ENCODE peak calls at places on chromosomes 13 and 19, in ten cellular contexts. One of them, this sample, is unnamed.

GRCh38 chr19:34994643-34995471 is 5.3 kb upstream of the GRAMD1A start:
- DNase-seq in cerebellum: no peak
- DNase-seq in endothelial cell: no peak
- DNase-seq in activated CD4-positive, alpha-beta T cell treated with anti-CD3 and anti-CD28 coated beads, Interleukin-2, amount 50 U/mL, for 4 hours: no peak
- DNase-seq in T-helper 17 cell: no peak
- DNase-seq in small intestine: peak; percentile 61
- DNase-seq in left cardiac atrium: peak; percentile 73
- DNase-seq in GM04504: no peak
- DNase-seq in colonic mucosa: peak; percentile 86
- DNase-seq in stimulated activated CD4-positive, alpha-beta T cell treated with anti-CD3 and anti-CD28 coated beads, Interleukin-15, amount 100 ng/mL, for 48 hours: no peak
- DNase-seq in this sample: no peak

GRCh38 chr13:69704311-69704710 is 403.3 kb upstream of the ATXN8OS start:
- DNase-seq in endothelial cell: no peak
- DNase-seq in GM04504: no peak
- DNase-seq in T-helper 17 cell: no peak
- DNase-seq in small intestine: no peak
- DNase-seq in stimulated activated CD4-positive, alpha-beta T cell treated with anti-CD3 and anti-CD28 coated beads, Interleukin-15, amount 100 ng/mL, for 48 hours: no peak
- DNase-seq in colonic mucosa: no peak
- DNase-seq in activated CD4-positive, alpha-beta T cell treated with anti-CD3 and anti-CD28 coated beads, Interleukin-2, amount 50 U/mL, for 4 hours: no peak
- DNase-seq in left cardiac atrium: no peak
- DNase-seq in cerebellum: no peak
- DNase-seq in this sample: no peak

GRCh38 chr13:20051366-20051765 is 92.8 kb downstream of the ZMYM2 start:
- DNase-seq in colonic mucosa: no peak
- DNase-seq in activated CD4-positive, alpha-beta T cell treated with anti-CD3 and anti-CD28 coated beads, Interleukin-2, amount 50 U/mL, for 4 hours: no peak
- DNase-seq in GM04504: no peak
- DNase-seq in T-helper 17 cell: no peak
- DNase-seq in stimulated activated CD4-positive, alpha-beta T cell treated with anti-CD3 and anti-CD28 coated beads, Interleukin-15, amount 100 ng/mL, for 48 hours: no peak
- DNase-seq in left cardiac atrium: no peak
- DNase-seq in endothelial cell: no peak
- DNase-seq in small intestine: no peak
- DNase-seq in cerebellum: no peak
- DNase-seq in this sample: no peak

GRCh38 chr19:39319892-39320168 is 833 bp downstream of the LRFN1 start:
- DNase-seq in stimulated activated CD4-positive, alpha-beta T cell treated with anti-CD3 and anti-CD28 coated beads, Interleukin-15, amount 100 ng/mL, for 48 hours: no peak
- DNase-seq in activated CD4-positive, alpha-beta T cell treated with anti-CD3 and anti-CD28 coated beads, Interleukin-2, amount 50 U/mL, for 4 hours: no peak
- DNase-seq in cerebellum: peak; percentile 50
- DNase-seq in small intestine: no peak
- DNase-seq in colonic mucosa: no peak
- DNase-seq in endothelial cell: no peak
- DNase-seq in T-helper 17 cell: no peak
- DNase-seq in left cardiac atrium: no peak
- DNase-seq in GM04504: no peak
- DNase-seq in this sample: no peak

GRCh38 chr13:33331962-33332361 is 46.4 kb upstream of the STARD13 start:
- DNase-seq in T-helper 17 cell: no peak
- DNase-seq in endothelial cell: no peak
- DNase-seq in activated CD4-positive, alpha-beta T cell treated with anti-CD3 and anti-CD28 coated beads, Interleukin-2, amount 50 U/mL, for 4 hours: no peak
- DNase-seq in GM04504: no peak
- DNase-seq in small intestine: no peak
- DNase-seq in cerebellum: no peak
- DNase-seq in stimulated activated CD4-positive, alpha-beta T cell treated with anti-CD3 and anti-CD28 coated beads, Interleukin-15, amount 100 ng/mL, for 48 hours: no peak
- DNase-seq in left cardiac atrium: no peak
- DNase-seq in colonic mucosa: no peak
- DNase-seq in this sample: no peak

GRCh38 chr19:56084835-56085536 is 36.1 kb downstream of the ZNF787 start:
- DNase-seq in left cardiac atrium: no peak
- DNase-seq in activated CD4-positive, alpha-beta T cell treated with anti-CD3 and anti-CD28 coated beads, Interleukin-2, amount 50 U/mL, for 4 hours: no peak
- DNase-seq in T-helper 17 cell: no peak
- DNase-seq in small intestine: no peak
- DNase-seq in endothelial cell: no peak
- DNase-seq in GM04504: no peak
- DNase-seq in cerebellum: no peak
- DNase-seq in stimulated activated CD4-positive, alpha-beta T cell treated with anti-CD3 and anti-CD28 coated beads, Interleukin-15, amount 100 ng/mL, for 48 hours: no peak
- DNase-seq in colonic mucosa: no peak
- DNase-seq in this sample: no peak

GRCh38 chr13:62293081-62293480 is 877.4 kb upstream of the PCDH20 start:
- DNase-seq in cerebellum: no peak
- DNase-seq in stimulated activated CD4-positive, alpha-beta T cell treated with anti-CD3 and anti-CD28 coated beads, Interleukin-15, amount 100 ng/mL, for 48 hours: no peak
- DNase-seq in left cardiac atrium: no peak
- DNase-seq in colonic mucosa: no peak
- DNase-seq in small intestine: no peak
- DNase-seq in T-helper 17 cell: no peak
- DNase-seq in activated CD4-positive, alpha-beta T cell treated with anti-CD3 and anti-CD28 coated beads, Interleukin-2, amount 50 U/mL, for 4 hours: no peak
- DNase-seq in endothelial cell: no peak
- DNase-seq in GM04504: no peak
- DNase-seq in this sample: no peak

GRCh38 chr19:12721656-12722565 is 1.8 kb downstream of the TNPO2 start:
- DNase-seq in left cardiac atrium: peak; percentile 83
- DNase-seq in cerebellum: peak; percentile 73
- DNase-seq in activated CD4-positive, alpha-beta T cell treated with anti-CD3 and anti-CD28 coated beads, Interleukin-2, amount 50 U/mL, for 4 hours: peak; percentile 36
- DNase-seq in T-helper 17 cell: no peak
- DNase-seq in GM04504: no peak
- DNase-seq in small intestine: peak; percentile 50
- DNase-seq in stimulated activated CD4-positive, alpha-beta T cell treated with anti-CD3 and anti-CD28 coated beads, Interleukin-15, amount 100 ng/mL, for 48 hours: peak; percentile 37
- DNase-seq in endothelial cell: peak; percentile 68
- DNase-seq in colonic mucosa: peak; percentile 56
- DNase-seq in this sample: peak; percentile 63

GRCh38 chr19:14182481-14182880 is 23.5 kb downstream of the ADGRL1 start:
- DNase-seq in stimulated activated CD4-positive, alpha-beta T cell treated with anti-CD3 and anti-CD28 coated beads, Interleukin-15, amount 100 ng/mL, for 48 hours: no peak
- DNase-seq in endothelial cell: no peak
- DNase-seq in cerebellum: peak; percentile 57
- DNase-seq in T-helper 17 cell: no peak
- DNase-seq in left cardiac atrium: no peak
- DNase-seq in GM04504: no peak
- DNase-seq in activated CD4-positive, alpha-beta T cell treated with anti-CD3 and anti-CD28 coated beads, Interleukin-2, amount 50 U/mL, for 4 hours: no peak
- DNase-seq in small intestine: no peak
- DNase-seq in colonic mucosa: no peak
- DNase-seq in this sample: no peak

GRCh38 chr19:41175825-41176734 is 16.9 kb upstream of the CYP2S1 start:
- DNase-seq in left cardiac atrium: peak; percentile 40
- DNase-seq in small intestine: peak; percentile 78
- DNase-seq in colonic mucosa: peak; percentile 88
- DNase-seq in GM04504: peak; percentile 23
- DNase-seq in activated CD4-positive, alpha-beta T cell treated with anti-CD3 and anti-CD28 coated beads, Interleukin-2, amount 50 U/mL, for 4 hours: peak; percentile 19
- DNase-seq in stimulated activated CD4-positive, alpha-beta T cell treated with anti-CD3 and anti-CD28 coated beads, Interleukin-15, amount 100 ng/mL, for 48 hours: no peak
- DNase-seq in cerebellum: no peak
- DNase-seq in T-helper 17 cell: no peak
- DNase-seq in endothelial cell: peak; percentile 31
- DNase-seq in this sample: peak; percentile 16

GRCh38 chr19:45876411-45877197 is 9.3 kb downstream of the IRF2BP1 start:
- DNase-seq in left cardiac atrium: peak; percentile 59
- DNase-seq in GM04504: no peak
- DNase-seq in endothelial cell: peak; percentile 69
- DNase-seq in stimulated activated CD4-positive, alpha-beta T cell treated with anti-CD3 and anti-CD28 coated beads, Interleukin-15, amount 100 ng/mL, for 48 hours: peak; percentile 35
- DNase-seq in cerebellum: no peak
- DNase-seq in T-helper 17 cell: no peak
- DNase-seq in small intestine: peak; percentile 34
- DNase-seq in colonic mucosa: peak; percentile 51
- DNase-seq in activated CD4-positive, alpha-beta T cell treated with anti-CD3 and anti-CD28 coated beads, Interleukin-2, amount 50 U/mL, for 4 hours: no peak
- DNase-seq in this sample: no peak

GRCh38 chr13:35146686-35147085 is 204.6 kb downstream of the NBEA start:
- DNase-seq in GM04504: no peak
- DNase-seq in left cardiac atrium: no peak
- DNase-seq in cerebellum: no peak
- DNase-seq in small intestine: no peak
- DNase-seq in activated CD4-positive, alpha-beta T cell treated with anti-CD3 and anti-CD28 coated beads, Interleukin-2, amount 50 U/mL, for 4 hours: no peak
- DNase-seq in colonic mucosa: no peak
- DNase-seq in endothelial cell: no peak
- DNase-seq in stimulated activated CD4-positive, alpha-beta T cell treated with anti-CD3 and anti-CD28 coated beads, Interleukin-15, amount 100 ng/mL, for 48 hours: no peak
- DNase-seq in T-helper 17 cell: no peak
- DNase-seq in this sample: no peak

GRCh38 chr19:43562698-43563241 is 12.6 kb downstream of the XRCC1 start:
- DNase-seq in endothelial cell: no peak
- DNase-seq in activated CD4-positive, alpha-beta T cell treated with anti-CD3 and anti-CD28 coated beads, Interleukin-2, amount 50 U/mL, for 4 hours: peak; percentile 56
- DNase-seq in cerebellum: peak; percentile 84
- DNase-seq in left cardiac atrium: peak; percentile 83
- DNase-seq in small intestine: peak; percentile 61
- DNase-seq in colonic mucosa: peak; percentile 59
- DNase-seq in stimulated activated CD4-positive, alpha-beta T cell treated with anti-CD3 and anti-CD28 coated beads, Interleukin-15, amount 100 ng/mL, for 48 hours: peak; percentile 43
- DNase-seq in GM04504: peak; percentile 80
- DNase-seq in T-helper 17 cell: peak; percentile 51
- DNase-seq in this sample: peak; percentile 33

GRCh38 chr13:19818223-19818842 is 35.6 kb upstream of the PSPC1 start:
- DNase-seq in T-helper 17 cell: peak; percentile 7
- DNase-seq in endothelial cell: peak; percentile 89
- DNase-seq in colonic mucosa: peak; percentile 42
- DNase-seq in stimulated activated CD4-positive, alpha-beta T cell treated with anti-CD3 and anti-CD28 coated beads, Interleukin-15, amount 100 ng/mL, for 48 hours: peak; percentile 22
- DNase-seq in cerebellum: no peak
- DNase-seq in GM04504: no peak
- DNase-seq in small intestine: peak; percentile 1
- DNase-seq in activated CD4-positive, alpha-beta T cell treated with anti-CD3 and anti-CD28 coated beads, Interleukin-2, amount 50 U/mL, for 4 hours: peak; percentile 2
- DNase-seq in left cardiac atrium: peak; percentile 31
- DNase-seq in this sample: no peak

GRCh38 chr13:48500652-48501197 is 32.2 kb downstream of the RCBTB2 start:
- DNase-seq in small intestine: no peak
- DNase-seq in T-helper 17 cell: no peak
- DNase-seq in activated CD4-positive, alpha-beta T cell treated with anti-CD3 and anti-CD28 coated beads, Interleukin-2, amount 50 U/mL, for 4 hours: no peak
- DNase-seq in colonic mucosa: no peak
- DNase-seq in endothelial cell: no peak
- DNase-seq in cerebellum: no peak
- DNase-seq in left cardiac atrium: no peak
- DNase-seq in GM04504: peak; percentile 74
- DNase-seq in stimulated activated CD4-positive, alpha-beta T cell treated with anti-CD3 and anti-CD28 coated beads, Interleukin-15, amount 100 ng/mL, for 48 hours: no peak
- DNase-seq in this sample: no peak

GRCh38 chr19:10417598-10418280 is 2.6 kb upstream of the PDE4A start:
- DNase-seq in colonic mucosa: no peak
- DNase-seq in T-helper 17 cell: no peak
- DNase-seq in cerebellum: no peak
- DNase-seq in small intestine: no peak
- DNase-seq in left cardiac atrium: no peak
- DNase-seq in stimulated activated CD4-positive, alpha-beta T cell treated with anti-CD3 and anti-CD28 coated beads, Interleukin-15, amount 100 ng/mL, for 48 hours: no peak
- DNase-seq in GM04504: no peak
- DNase-seq in activated CD4-positive, alpha-beta T cell treated with anti-CD3 and anti-CD28 coated beads, Interleukin-2, amount 50 U/mL, for 4 hours: no peak
- DNase-seq in endothelial cell: no peak
- DNase-seq in this sample: no peak

GRCh38 chr19:10105241-10106099 is 692 bp upstream of the PPAN start:
- DNase-seq in left cardiac atrium: no peak
- DNase-seq in small intestine: no peak
- DNase-seq in endothelial cell: no peak
- DNase-seq in colonic mucosa: peak; percentile 20
- DNase-seq in T-helper 17 cell: no peak
- DNase-seq in stimulated activated CD4-positive, alpha-beta T cell treated with anti-CD3 and anti-CD28 coated beads, Interleukin-15, amount 100 ng/mL, for 48 hours: peak; percentile 80
- DNase-seq in GM04504: no peak
- DNase-seq in cerebellum: no peak
- DNase-seq in activated CD4-positive, alpha-beta T cell treated with anti-CD3 and anti-CD28 coated beads, Interleukin-2, amount 50 U/mL, for 4 hours: peak; percentile 81
- DNase-seq in this sample: no peak

GRCh38 chr13:38255600-38255999 is 94.1 kb upstream of the UFM1 start:
- DNase-seq in left cardiac atrium: no peak
- DNase-seq in GM04504: no peak
- DNase-seq in cerebellum: no peak
- DNase-seq in T-helper 17 cell: no peak
- DNase-seq in endothelial cell: no peak
- DNase-seq in small intestine: no peak
- DNase-seq in colonic mucosa: no peak
- DNase-seq in activated CD4-positive, alpha-beta T cell treated with anti-CD3 and anti-CD28 coated beads, Interleukin-2, amount 50 U/mL, for 4 hours: no peak
- DNase-seq in stimulated activated CD4-positive, alpha-beta T cell treated with anti-CD3 and anti-CD28 coated beads, Interleukin-15, amount 100 ng/mL, for 48 hours: no peak
- DNase-seq in this sample: no peak

GRCh38 chr19:50896591-50897190 is 14.5 kb downstream of the KLK4 start:
- DNase-seq in left cardiac atrium: no peak
- DNase-seq in small intestine: no peak
- DNase-seq in colonic mucosa: no peak
- DNase-seq in activated CD4-positive, alpha-beta T cell treated with anti-CD3 and anti-CD28 coated beads, Interleukin-2, amount 50 U/mL, for 4 hours: no peak
- DNase-seq in cerebellum: no peak
- DNase-seq in GM04504: peak; percentile 6
- DNase-seq in stimulated activated CD4-positive, alpha-beta T cell treated with anti-CD3 and anti-CD28 coated beads, Interleukin-15, amount 100 ng/mL, for 48 hours: peak; percentile 25
- DNase-seq in T-helper 17 cell: no peak
- DNase-seq in endothelial cell: no peak
- DNase-seq in this sample: no peak

GRCh38 chr13:45718063-45718462 is 15.9 kb downstream of the CBY2 start:
- DNase-seq in left cardiac atrium: no peak
- DNase-seq in activated CD4-positive, alpha-beta T cell treated with anti-CD3 and anti-CD28 coated beads, Interleukin-2, amount 50 U/mL, for 4 hours: no peak
- DNase-seq in GM04504: no peak
- DNase-seq in cerebellum: no peak
- DNase-seq in colonic mucosa: no peak
- DNase-seq in endothelial cell: peak; percentile 18
- DNase-seq in small intestine: no peak
- DNase-seq in stimulated activated CD4-positive, alpha-beta T cell treated with anti-CD3 and anti-CD28 coated beads, Interleukin-15, amount 100 ng/mL, for 48 hours: no peak
- DNase-seq in T-helper 17 cell: no peak
- DNase-seq in this sample: no peak

GRCh38 chr19:37128821-37129177 is 43.7 kb downstream of the ZNF585A start:
- DNase-seq in T-helper 17 cell: no peak
- DNase-seq in stimulated activated CD4-positive, alpha-beta T cell treated with anti-CD3 and anti-CD28 coated beads, Interleukin-15, amount 100 ng/mL, for 48 hours: no peak
- DNase-seq in colonic mucosa: no peak
- DNase-seq in small intestine: no peak
- DNase-seq in endothelial cell: no peak
- DNase-seq in GM04504: no peak
- DNase-seq in cerebellum: no peak
- DNase-seq in left cardiac atrium: no peak
- DNase-seq in activated CD4-positive, alpha-beta T cell treated with anti-CD3 and anti-CD28 coated beads, Interleukin-2, amount 50 U/mL, for 4 hours: no peak
- DNase-seq in this sample: no peak

GRCh38 chr19:39677931-39678889 is 22.5 kb downstream of the LGALS16 start:
- DNase-seq in small intestine: peak; percentile 37
- DNase-seq in stimulated activated CD4-positive, alpha-beta T cell treated with anti-CD3 and anti-CD28 coated beads, Interleukin-15, amount 100 ng/mL, for 48 hours: no peak
- DNase-seq in left cardiac atrium: no peak
- DNase-seq in endothelial cell: no peak
- DNase-seq in T-helper 17 cell: no peak
- DNase-seq in activated CD4-positive, alpha-beta T cell treated with anti-CD3 and anti-CD28 coated beads, Interleukin-2, amount 50 U/mL, for 4 hours: no peak
- DNase-seq in GM04504: no peak
- DNase-seq in cerebellum: no peak
- DNase-seq in colonic mucosa: no peak
- DNase-seq in this sample: no peak

GRCh38 chr19:947707-948533 is 22.1 kb downstream of the ARID3A start:
- DNase-seq in cerebellum: no peak
- DNase-seq in stimulated activated CD4-positive, alpha-beta T cell treated with anti-CD3 and anti-CD28 coated beads, Interleukin-15, amount 100 ng/mL, for 48 hours: no peak
- DNase-seq in endothelial cell: no peak
- DNase-seq in GM04504: no peak
- DNase-seq in T-helper 17 cell: no peak
- DNase-seq in activated CD4-positive, alpha-beta T cell treated with anti-CD3 and anti-CD28 coated beads, Interleukin-2, amount 50 U/mL, for 4 hours: no peak
- DNase-seq in colonic mucosa: peak; percentile 53
- DNase-seq in small intestine: no peak
- DNase-seq in left cardiac atrium: peak; percentile 59
- DNase-seq in this sample: peak; percentile 44

GRCh38 chr19:58563034-58563573 is 4.7 kb upstream of the UBE2M start:
- DNase-seq in T-helper 17 cell: no peak
- DNase-seq in cerebellum: peak; percentile 79
- DNase-seq in colonic mucosa: peak; percentile 65
- DNase-seq in left cardiac atrium: no peak
- DNase-seq in small intestine: peak; percentile 30
- DNase-seq in stimulated activated CD4-positive, alpha-beta T cell treated with anti-CD3 and anti-CD28 coated beads, Interleukin-15, amount 100 ng/mL, for 48 hours: peak; percentile 25
- DNase-seq in GM04504: no peak
- DNase-seq in activated CD4-positive, alpha-beta T cell treated with anti-CD3 and anti-CD28 coated beads, Interleukin-2, amount 50 U/mL, for 4 hours: no peak
- DNase-seq in endothelial cell: peak; percentile 31
- DNase-seq in this sample: no peak

GRCh38 chr13:77565635-77566034 is 30.1 kb downstream of the SCEL start:
- DNase-seq in colonic mucosa: no peak
- DNase-seq in GM04504: no peak
- DNase-seq in stimulated activated CD4-positive, alpha-beta T cell treated with anti-CD3 and anti-CD28 coated beads, Interleukin-15, amount 100 ng/mL, for 48 hours: no peak
- DNase-seq in activated CD4-positive, alpha-beta T cell treated with anti-CD3 and anti-CD28 coated beads, Interleukin-2, amount 50 U/mL, for 4 hours: no peak
- DNase-seq in endothelial cell: peak; percentile 12
- DNase-seq in T-helper 17 cell: no peak
- DNase-seq in small intestine: no peak
- DNase-seq in left cardiac atrium: no peak
- DNase-seq in cerebellum: peak; percentile 44
- DNase-seq in this sample: no peak

GRCh38 chr19:12745166-12745897 is 6.3 kb upstream of the BEST2 start:
- DNase-seq in GM04504: no peak
- DNase-seq in activated CD4-positive, alpha-beta T cell treated with anti-CD3 and anti-CD28 coated beads, Interleukin-2, amount 50 U/mL, for 4 hours: no peak
- DNase-seq in endothelial cell: no peak
- DNase-seq in small intestine: no peak
- DNase-seq in T-helper 17 cell: no peak
- DNase-seq in colonic mucosa: no peak
- DNase-seq in left cardiac atrium: no peak
- DNase-seq in cerebellum: no peak
- DNase-seq in stimulated activated CD4-positive, alpha-beta T cell treated with anti-CD3 and anti-CD28 coated beads, Interleukin-15, amount 100 ng/mL, for 48 hours: no peak
- DNase-seq in this sample: no peak

GRCh38 chr19:23403581-23404324 is 8.5 kb upstream of the ZNF91 start:
- DNase-seq in T-helper 17 cell: no peak
- DNase-seq in GM04504: no peak
- DNase-seq in activated CD4-positive, alpha-beta T cell treated with anti-CD3 and anti-CD28 coated beads, Interleukin-2, amount 50 U/mL, for 4 hours: no peak
- DNase-seq in stimulated activated CD4-positive, alpha-beta T cell treated with anti-CD3 and anti-CD28 coated beads, Interleukin-15, amount 100 ng/mL, for 48 hours: no peak
- DNase-seq in left cardiac atrium: no peak
- DNase-seq in colonic mucosa: peak; percentile 93
- DNase-seq in cerebellum: no peak
- DNase-seq in small intestine: peak; percentile 99
- DNase-seq in endothelial cell: no peak
- DNase-seq in this sample: no peak

GRCh38 chr19:532578-533484 is 1.3 kb downstream of the CDC34 start:
- DNase-seq in cerebellum: peak; percentile 91
- DNase-seq in left cardiac atrium: peak; percentile 83
- DNase-seq in small intestine: peak; percentile 57
- DNase-seq in GM04504: peak; percentile 43
- DNase-seq in endothelial cell: peak; percentile 58
- DNase-seq in colonic mucosa: peak; percentile 73
- DNase-seq in activated CD4-positive, alpha-beta T cell treated with anti-CD3 and anti-CD28 coated beads, Interleukin-2, amount 50 U/mL, for 4 hours: peak; percentile 26
- DNase-seq in stimulated activated CD4-positive, alpha-beta T cell treated with anti-CD3 and anti-CD28 coated beads, Interleukin-15, amount 100 ng/mL, for 48 hours: peak; percentile 36
- DNase-seq in T-helper 17 cell: no peak
- DNase-seq in this sample: peak; percentile 88